ENCODE peak calls at places on chromosomes 3 and 15, in five cellular contexts. One of them, this sample, is unnamed. For H3K27me3, the result is how much of the 10 kb centered on the place peaks cover.

GRCh38 chr3:141663993-141664392 is 74.1 kb upstream of the RNF7 start:
- DNase-seq in lower lobe of right lung: no peak
- DNase-seq in tibial artery: no peak
- DNase-seq in A673: no peak
- DNase-seq in mammary epithelial cell: no peak
- DNase-seq in this sample: no peak

GRCh38 chr15:58444658-58445332 is 13.0 kb downstream of the LIPC start:
- DNase-seq in lower lobe of right lung: no peak
- DNase-seq in tibial artery: no peak
- DNase-seq in A673: no peak
- DNase-seq in mammary epithelial cell: no peak
- DNase-seq in this sample: no peak

GRCh38 chr3:33315826-33316225 is 38.6 kb downstream of the FBXL2 start:
- DNase-seq in lower lobe of right lung: no peak
- DNase-seq in tibial artery: no peak
- DNase-seq in A673: peak
- DNase-seq in mammary epithelial cell: peak
- DNase-seq in this sample: no peak

GRCh38 chr3:51705276-51706020 is 1.4 kb upstream of the GRM2 start:
- DNase-seq in lower lobe of right lung: peak
- DNase-seq in tibial artery: no peak
- DNase-seq in A673: no peak
- DNase-seq in mammary epithelial cell: no peak
- DNase-seq in this sample: no peak

GRCh38 chr3:185316740-185317407 is 46.1 kb upstream of the MAP3K13 start:
- DNase-seq in lower lobe of right lung: no peak
- DNase-seq in tibial artery: no peak
- DNase-seq in A673: peak
- DNase-seq in mammary epithelial cell: peak
- DNase-seq in this sample: no peak

GRCh38 chr15:68154923-68155559 is 50.1 kb downstream of the CALML4 start:
- DNase-seq in lower lobe of right lung: no peak
- DNase-seq in tibial artery: peak
- DNase-seq in A673: peak
- DNase-seq in mammary epithelial cell: peak
- DNase-seq in this sample: no peak

GRCh38 chr15:66754789-66755188 is 52.8 kb downstream of the SMAD6 start:
- DNase-seq in lower lobe of right lung: no peak
- DNase-seq in tibial artery: no peak
- DNase-seq in A673: no peak
- DNase-seq in mammary epithelial cell: no peak
- DNase-seq in this sample: no peak

GRCh38 chr15:68328485-68328884 is 50.9 kb downstream of the FEM1B start:
- DNase-seq in lower lobe of right lung: no peak
- DNase-seq in tibial artery: no peak
- DNase-seq in A673: no peak
- DNase-seq in mammary epithelial cell: no peak
- DNase-seq in this sample: no peak

GRCh38 chr3:143119974-143120715 is 574 bp downstream of the CHST2 start:
- DNase-seq in lower lobe of right lung: peak
- DNase-seq in tibial artery: no peak
- DNase-seq in A673: peak
- DNase-seq in mammary epithelial cell: peak
- DNase-seq in this sample: peak

GRCh38 chr3:143352031-143352623 is 232.6 kb downstream of the CHST2 start:
- DNase-seq in lower lobe of right lung: no peak
- DNase-seq in tibial artery: no peak
- DNase-seq in A673: no peak
- DNase-seq in mammary epithelial cell: no peak
- DNase-seq in this sample: peak

GRCh38 chr3:29186982-29187718 is 93.7 kb upstream of the RBMS3 start:
- DNase-seq in lower lobe of right lung: no peak
- DNase-seq in tibial artery: no peak
- DNase-seq in A673: no peak
- DNase-seq in mammary epithelial cell: peak
- DNase-seq in this sample: no peak

GRCh38 chr3:32595318-32595717 is 24.7 kb upstream of the DYNC1LI1 start:
- DNase-seq in lower lobe of right lung: no peak
- DNase-seq in tibial artery: no peak
- DNase-seq in A673: no peak
- DNase-seq in mammary epithelial cell: no peak
- DNase-seq in this sample: no peak

GRCh38 chr3:52596658-52597265 is 60.4 kb downstream of the UQCC5 start:
- DNase-seq in lower lobe of right lung: peak
- DNase-seq in tibial artery: no peak
- DNase-seq in A673: no peak
- DNase-seq in mammary epithelial cell: no peak
- DNase-seq in this sample: peak

GRCh38 chr3:56125358-56126005 is 342.8 kb downstream of the ERC2 start:
- DNase-seq in lower lobe of right lung: no peak
- DNase-seq in tibial artery: peak
- DNase-seq in A673: peak
- DNase-seq in mammary epithelial cell: peak
- DNase-seq in this sample: no peak

GRCh38 chr3:18740631-18741583 is 315.8 kb upstream of the SATB1 start:
- DNase-seq in lower lobe of right lung: no peak
- DNase-seq in tibial artery: no peak
- DNase-seq in A673: no peak
- DNase-seq in mammary epithelial cell: no peak
- DNase-seq in this sample: no peak

GRCh38 chr3:196080997-196081833 is 675 bp downstream of the TFRC start:
- DNase-seq in lower lobe of right lung: peak
- DNase-seq in tibial artery: peak
- DNase-seq in A673: peak
- DNase-seq in mammary epithelial cell: peak
- DNase-seq in this sample: peak

GRCh38 chr3:87727783-87728182 is 331.0 kb downstream of the CGGBP1 start:
- DNase-seq in lower lobe of right lung: no peak
- DNase-seq in tibial artery: no peak
- DNase-seq in A673: no peak
- DNase-seq in mammary epithelial cell: no peak
- DNase-seq in this sample: no peak

GRCh38 chr15:73934281-73934680 is 8.0 kb downstream of the LOXL1 start:
- DNase-seq in lower lobe of right lung: peak
- DNase-seq in tibial artery: no peak
- DNase-seq in A673: no peak
- DNase-seq in mammary epithelial cell: no peak
- DNase-seq in this sample: no peak

GRCh38 chr3:170572665-170573253 is 13.1 kb downstream of the SLC7A14 start:
- DNase-seq in lower lobe of right lung: no peak
- DNase-seq in tibial artery: no peak
- DNase-seq in A673: peak
- DNase-seq in mammary epithelial cell: peak
- DNase-seq in this sample: no peak

GRCh38 chr3:71944482-71944881 is 159.5 kb upstream of the PROK2 start:
- DNase-seq in lower lobe of right lung: no peak
- DNase-seq in tibial artery: no peak
- DNase-seq in A673: no peak
- DNase-seq in mammary epithelial cell: no peak
- DNase-seq in this sample: no peak

GRCh38 chr3:142929109-142929508 is 34.4 kb downstream of the PAQR9 start:
- DNase-seq in lower lobe of right lung: peak
- DNase-seq in tibial artery: no peak
- DNase-seq in A673: peak
- DNase-seq in mammary epithelial cell: peak
- DNase-seq in this sample: no peak

GRCh38 chr3:190526787-190527767 is 13.2 kb downstream of the IL1RAP start:
- DNase-seq in lower lobe of right lung: no peak
- DNase-seq in tibial artery: no peak
- DNase-seq in A673: peak
- DNase-seq in mammary epithelial cell: no peak
- DNase-seq in this sample: no peak

GRCh38 chr15:25536801-25537310 is 98.0 kb upstream of the UBE3A start:
- DNase-seq in lower lobe of right lung: no peak
- DNase-seq in tibial artery: no peak
- DNase-seq in A673: no peak
- DNase-seq in mammary epithelial cell: no peak
- DNase-seq in this sample: no peak

GRCh38 chr3:117168896-117169295 is 459.3 kb downstream of the TUSC7 start:
- DNase-seq in lower lobe of right lung: no peak
- DNase-seq in tibial artery: no peak
- DNase-seq in A673: no peak
- DNase-seq in mammary epithelial cell: no peak
- DNase-seq in this sample: no peak

GRCh38 chr3:37174532-37175126 is at the start of gene LRRFIP2:
- DNase-seq in lower lobe of right lung: no peak
- DNase-seq in tibial artery: no peak
- DNase-seq in A673: no peak
- DNase-seq in mammary epithelial cell: peak
- DNase-seq in this sample: no peak

GRCh38 chr15:47184003-47184404 is 533.3 kb upstream of the SEMA6D start:
- DNase-seq in lower lobe of right lung: no peak
- DNase-seq in tibial artery: no peak
- DNase-seq in A673: peak
- DNase-seq in mammary epithelial cell: peak
- DNase-seq in this sample: peak

GRCh38 chr3:142946861-142947260 is 16.6 kb downstream of the PAQR9 start:
- DNase-seq in lower lobe of right lung: no peak
- DNase-seq in tibial artery: no peak
- DNase-seq in A673: no peak
- DNase-seq in mammary epithelial cell: no peak
- DNase-seq in this sample: no peak

GRCh38 chr3:157544501-157545139 is 41.4 kb upstream of the VEPH1 start:
- DNase-seq in lower lobe of right lung: no peak
- DNase-seq in tibial artery: peak
- DNase-seq in A673: no peak
- DNase-seq in mammary epithelial cell: no peak
- DNase-seq in this sample: no peak

GRCh38 chr3:157540656-157541055 is 37.4 kb upstream of the VEPH1 start:
- DNase-seq in lower lobe of right lung: no peak
- DNase-seq in tibial artery: no peak
- DNase-seq in A673: no peak
- DNase-seq in mammary epithelial cell: no peak
- DNase-seq in this sample: no peak

GRCh38 chr3:157541506-157542236 is 38.5 kb upstream of the VEPH1 start:
- DNase-seq in lower lobe of right lung: no peak
- DNase-seq in tibial artery: no peak
- DNase-seq in A673: no peak
- DNase-seq in mammary epithelial cell: no peak
- DNase-seq in this sample: no peak

GRCh38 chr3:157543491-157544035 is 40.3 kb upstream of the VEPH1 start:
- DNase-seq in lower lobe of right lung: no peak
- DNase-seq in tibial artery: no peak
- DNase-seq in A673: no peak
- DNase-seq in mammary epithelial cell: no peak
- DNase-seq in this sample: peak

DNA sequence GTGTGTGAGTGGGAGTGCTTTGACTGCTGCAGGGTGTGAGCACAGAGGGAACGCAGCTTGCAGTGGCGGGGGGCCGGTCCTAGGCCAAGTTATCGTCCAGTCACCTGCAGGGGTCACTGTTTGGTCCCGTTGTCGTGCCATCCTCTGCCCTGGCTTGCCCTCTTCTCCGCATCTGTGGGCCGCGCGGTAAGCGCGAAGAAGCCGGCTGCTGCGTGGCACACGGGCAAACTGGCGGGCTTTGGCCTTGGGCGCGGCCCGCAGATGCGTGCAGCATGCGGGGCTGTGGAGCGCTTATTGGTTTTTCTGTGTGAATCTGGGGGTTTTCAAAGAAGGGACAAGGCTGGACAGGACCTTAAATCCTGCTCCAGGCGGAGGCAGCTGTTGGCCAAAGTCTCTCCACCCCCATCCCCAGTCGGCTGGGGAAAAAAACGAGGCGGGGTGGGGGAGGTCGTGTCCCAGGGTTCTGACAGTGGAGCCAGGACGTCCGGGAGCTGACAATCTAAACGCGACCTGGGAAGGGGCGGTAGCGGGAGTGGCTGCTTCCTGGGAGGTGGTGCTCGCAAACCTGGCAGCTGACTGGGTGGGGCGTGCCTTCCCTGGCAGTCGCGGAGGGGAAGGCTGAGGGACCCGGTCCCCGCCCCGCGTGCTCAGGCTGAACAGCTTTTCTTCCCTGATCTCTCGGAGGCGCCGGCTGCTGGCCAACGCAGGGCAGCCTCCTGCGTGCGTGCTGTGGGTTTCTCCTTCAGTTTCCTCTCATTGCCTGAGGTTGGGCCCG is 39.7 kb upstream of the VEPH1 start:
- DNase-seq in lower lobe of right lung: peak
- DNase-seq in tibial artery: peak
- DNase-seq in A673: peak
- DNase-seq in mammary epithelial cell: peak
- DNase-seq in this sample: peak
- TF ChIP-seq CTCF in lower lobe of right lung: no peak
- TF ChIP-seq CTCF in tibial artery: no peak
- TF ChIP-seq CTCF in A673: no peak
- TF ChIP-seq CTCF in mammary epithelial cell: no peak
- TF ChIP-seq CTCF in this sample: no peak

GRCh38 chr3:128073807-128074206 is 21.6 kb downstream of the SEC61A1 start:
- DNase-seq in lower lobe of right lung: no peak
- DNase-seq in tibial artery: no peak
- DNase-seq in A673: no peak
- DNase-seq in mammary epithelial cell: no peak
- DNase-seq in this sample: no peak
- H3K27ac ChIP-seq in lower lobe of right lung: peak
- H3K27ac ChIP-seq in tibial artery: no peak
- H3K27ac ChIP-seq in A673: no peak
- H3K27ac ChIP-seq in mammary epithelial cell: no peak
- H3K27ac ChIP-seq in this sample: no peak

DNA sequence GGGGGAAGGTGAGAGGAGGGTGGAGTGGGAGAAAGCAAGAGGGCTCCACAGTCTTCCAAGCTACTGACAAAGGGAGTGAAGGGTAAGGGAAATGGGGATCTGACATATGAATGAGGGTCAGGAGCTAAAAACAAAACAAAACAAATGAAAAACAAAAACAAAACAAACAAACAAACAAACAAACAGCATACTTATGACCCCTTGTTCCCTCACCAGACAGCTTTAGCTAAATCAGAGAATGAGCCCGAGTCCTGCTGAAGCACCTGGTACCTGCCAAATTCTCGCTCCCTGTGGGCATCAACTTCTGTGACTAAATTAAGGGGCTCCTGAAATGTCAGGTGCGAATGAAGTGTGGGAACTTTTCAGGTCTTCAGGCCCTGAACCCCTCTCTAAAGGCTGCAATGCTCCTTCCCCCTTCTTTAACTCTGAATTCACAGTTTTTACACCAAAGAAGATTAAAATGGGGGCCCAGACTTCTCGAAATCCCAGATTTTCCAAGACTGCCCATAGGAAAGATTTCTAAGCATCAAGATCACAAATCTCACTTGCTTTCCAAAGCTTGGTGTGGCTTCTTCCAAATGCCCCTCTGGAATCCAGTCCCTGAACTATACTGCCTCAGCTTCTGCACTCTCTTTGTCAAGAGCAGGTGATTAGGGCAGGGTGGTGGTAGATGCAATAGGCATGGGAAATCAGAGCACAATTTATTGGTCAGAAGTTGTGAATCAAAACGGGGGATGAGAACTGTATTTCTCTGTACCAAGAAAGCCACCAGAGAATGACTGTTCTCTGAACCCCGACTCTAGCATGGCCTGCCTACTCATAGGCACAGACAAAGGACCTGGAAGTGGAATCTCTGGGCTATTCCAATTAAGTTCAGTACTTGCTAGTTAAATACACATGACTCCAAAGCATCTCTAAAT is 40.9 kb downstream of the ZIC4 start:
- DNase-seq in lower lobe of right lung: no peak
- DNase-seq in tibial artery: no peak
- DNase-seq in A673: no peak
- DNase-seq in mammary epithelial cell: no peak
- DNase-seq in this sample: no peak
- H3K27me3 ChIP-seq in lower lobe of right lung: half or more
- H3K27me3 ChIP-seq in tibial artery: under half
- H3K27me3 ChIP-seq in A673: half or more
- H3K27me3 ChIP-seq in mammary epithelial cell: under half
- H3K27me3 ChIP-seq in this sample: half or more

GRCh38 chr3:175121225-175121624 is 262.1 kb downstream of the NAALADL2 start:
- DNase-seq in lower lobe of right lung: no peak
- DNase-seq in tibial artery: no peak
- DNase-seq in A673: no peak
- DNase-seq in mammary epithelial cell: peak
- DNase-seq in this sample: no peak
- TF ChIP-seq CTCF in lower lobe of right lung: peak
- TF ChIP-seq CTCF in tibial artery: no peak
- TF ChIP-seq CTCF in A673: peak
- TF ChIP-seq CTCF in mammary epithelial cell: peak
- TF ChIP-seq CTCF in this sample: no peak